ENCODE peak calls at places on chromosomes 6 and 20, in ten cellular contexts. O is NCI-H1417 treated with DMSO at 0.1 percent for 48 hours; X is GM12864; E is left cardiac atrium; S is spleen; H is T1000; N is activated T-helper 9 cell treated with anti-CD3 and anti-CD28 coated beads, Interleukin-2, amount 50 U/mL, for 16 hours; M is CD14-positive monocyte; G is A673; Q is IMR-90. C is an unnamed sample.

GRCh38 chr20:8156603-8157079 is 24.6 kb downstream of the PLCB1 start:
- DNase-seq in O (no peak), N (no peak), G (peak; percentile 55), X (no peak), S (no peak), M (no peak), E (no peak), Q (peak; percentile 59), H (no peak), C (no peak)

GRCh38 chr20:22411568-22412450 is 172.6 kb downstream of the FOXA2 start:
- DNase-seq in H (no peak), E (peak; percentile 57), O (no peak), G (no peak), N (no peak), Q (no peak), S (no peak), M (no peak), X (no peak), C (no peak)

GRCh38 chr6:15522427-15522826 is 140.4 kb downstream of the DTNBP1 start:
- DNase-seq in N (no peak), O (no peak), E (no peak), Q (no peak), S (peak; percentile 60), X (no peak), H (no peak), G (no peak), M (no peak), C (no peak)

GRCh38 chr20:4729265-4729664 is 7.6 kb downstream of the PRND start:
- DNase-seq in S (no peak), H (no peak), O (no peak), M (no peak), G (no peak), X (no peak), E (no peak), N (no peak), Q (no peak), C (no peak)

GRCh38 chr6:122780114-122780513 is 598 bp downstream of the FABP7 start:
- DNase-seq in M (no peak), S (no peak), G (no peak), E (no peak), N (no peak), O (no peak), H (no peak), X (no peak), Q (no peak), C (no peak)

GRCh38 chr6:34005845-34006644 is 139.8 kb downstream of the GRM4 start:
- DNase-seq in N (no peak), E (no peak), G (no peak), Q (no peak), S (peak; percentile 29), X (no peak), M (peak; percentile 15), H (no peak), O (no peak), C (no peak)

GRCh38 chr6:2777249-2777648 is 12.1 kb downstream of the WRNIP1 start:
- DNase-seq in G (no peak), S (no peak), H (no peak), Q (no peak), N (no peak), X (no peak), M (no peak), O (no peak), E (no peak), C (no peak)

GRCh38 chr20:62652051-62652893 is 10.0 kb downstream of the SLCO4A1 start:
- DNase-seq in G (peak; percentile 66), N (peak; percentile 30), Q (peak; percentile 99), S (peak; percentile 95), E (peak; percentile 95), H (peak; percentile 60), O (no peak), M (peak; percentile 94), X (peak; percentile 92), C (no peak)

GRCh38 chr6:46491201-46491788 is at the start of gene RCAN2:
- DNase-seq in H (peak; percentile 28), N (peak; percentile 2), S (peak; percentile 82), X (no peak), O (no peak), E (peak; percentile 75), M (peak; percentile 44), G (peak; percentile 18), Q (peak; percentile 8), C (peak; percentile 40)

GRCh38 chr6:71203211-71203610 is 85.4 kb upstream of the OGFRL1 start:
- DNase-seq in X (no peak), O (no peak), N (no peak), H (no peak), S (no peak), G (no peak), Q (no peak), M (no peak), E (no peak), C (no peak)

GRCh38 chr6:132081338-132081737 is 130.2 kb upstream of the CCN2 start:
- DNase-seq in X (no peak), S (no peak), H (no peak), E (no peak), N (no peak), Q (no peak), O (no peak), M (no peak), G (no peak), C (no peak)

GRCh38 chr6:14001329-14002012 is 76.7 kb downstream of the RNF182 start:
- DNase-seq in G (peak; percentile 83), N (no peak), H (peak; percentile 95), O (no peak), E (no peak), S (no peak), Q (peak; percentile 99), X (no peak), M (no peak), C (no peak)

GRCh38 chr6:38957426-38957825 is 91.2 kb upstream of the GLP1R start:
- DNase-seq in H (no peak), E (no peak), N (no peak), M (no peak), Q (no peak), X (no peak), S (no peak), G (no peak), O (no peak), C (no peak)

GRCh38 chr6:133977983-133978895 is 25.2 kb downstream of the TBPL1 start:
- DNase-seq in E (no peak), N (no peak), G (peak; percentile 49), Q (peak; percentile 86), S (no peak), H (no peak), O (no peak), X (no peak), M (no peak), C (no peak)

GRCh38 chr6:166402582-166403277 is 20.0 kb upstream of the MPC1 start:
- DNase-seq in N (no peak), E (no peak), S (no peak), H (no peak), O (no peak), G (peak; percentile 91), Q (peak; percentile 16), M (no peak), X (no peak), C (no peak)

GRCh38 chr6:491233-491632 is 99.7 kb downstream of the IRF4 start:
- DNase-seq in E (no peak), Q (no peak), M (no peak), O (no peak), S (no peak), G (no peak), N (no peak), H (no peak), X (no peak), C (no peak)

GRCh38 chr6:169620171-169621125 is 81.4 kb downstream of the WDR27 start:
- DNase-seq in O (no peak), N (no peak), G (no peak), S (no peak), M (no peak), Q (peak; percentile 86), X (no peak), E (no peak), H (no peak), C (no peak)

GRCh38 chr6:111844376-111844775 is 28.9 kb downstream of the FYN start:
- DNase-seq in G (no peak), X (no peak), N (no peak), Q (no peak), O (no peak), M (no peak), S (no peak), H (no peak), E (no peak), C (no peak)

GRCh38 chr6:130547723-130548122 is 181.9 kb downstream of the TMEM200A start:
- DNase-seq in E (no peak), M (no peak), O (no peak), Q (no peak), G (no peak), N (no peak), X (no peak), S (no peak), H (no peak), C (no peak)

GRCh38 chr6:95232477-95232876 is 344.9 kb upstream of the MANEA start:
- DNase-seq in H (no peak), O (no peak), M (no peak), G (no peak), Q (peak; percentile 75), E (no peak), N (no peak), X (no peak), S (no peak), C (no peak)

GRCh38 chr6:111805511-111806181 is 67.6 kb downstream of the FYN start:
- DNase-seq in S (no peak), H (no peak), E (no peak), M (no peak), Q (peak; percentile 85), G (peak; percentile 10), O (no peak), N (peak; percentile 41), X (peak; percentile 50), C (peak; percentile 34)

GRCh38 chr20:52899221-52899620 is 72.9 kb upstream of the TSHZ2 start:
- DNase-seq in N (no peak), O (no peak), X (no peak), M (no peak), G (no peak), S (no peak), E (no peak), Q (no peak), H (no peak), C (no peak)

GRCh38 chr6:112188906-112189305 is 65.5 kb downstream of the LAMA4 start:
- DNase-seq in S (no peak), M (no peak), Q (peak; percentile 44), G (peak; percentile 6), X (no peak), E (no peak), N (no peak), H (no peak), O (no peak), C (no peak)

GRCh38 chr6:150068173-150068785 is 642 bp downstream of the ULBP3 start:
- DNase-seq in X (no peak), M (no peak), N (no peak), G (no peak), E (no peak), S (no peak), O (no peak), Q (no peak), H (no peak), C (no peak)

GRCh38 chr6:131061771-131062160 is 1.3 kb downstream of the EPB41L2 start:
- DNase-seq in S (no peak), X (no peak), G (peak; percentile 36), N (no peak), M (no peak), E (no peak), Q (no peak), H (no peak), O (no peak), C (no peak)

GRCh38 chr20:38894091-38894847 is 31.9 kb upstream of the FAM83D start:
- DNase-seq in X (no peak), E (no peak), H (no peak), Q (no peak), M (no peak), N (no peak), S (no peak), G (peak; percentile 23), O (no peak), C (no peak)

GRCh38 chr20:53981752-53982437 is 88.5 kb downstream of the BCAS1 start:
- DNase-seq in X (no peak), E (no peak), G (no peak), S (no peak), M (no peak), O (no peak), Q (no peak), H (no peak), N (no peak), C (no peak)

GRCh38 chr6:79574636-79575035 is 37.4 kb upstream of the LCA5 start:
- DNase-seq in Q (peak; percentile 78), M (no peak), E (no peak), O (no peak), N (no peak), S (no peak), H (no peak), X (no peak), G (no peak), C (no peak)